ENCODE peak calls at places on chromosomes 11 and 22, in six cellular contexts. B is stimulated activated CD4-positive, alpha-beta T cell treated with anti-CD3 and anti-CD28 coated beads, Interleukin-1b, Interleukin-23, amount 100 ng/mL, for 24 hours; M is HFFc6; G is stimulated activated naive B cell treated with anti-CD40 and anti-IgM and Interleukin-4, amounts not matched to agents 10 μg/mL and 1 μg/mL and 100 μg/mL, for 72 hours; Y is neural progenitor cell; J is stimulated activated CD8-positive, alpha-beta memory T cell treated with anti-CD3 and anti-CD28 coated beads, Interleukin-4, amount 100 ng/mL, for 48 hours. C is an unnamed sample.

GRCh38 chr11:17563248-17563647 is 16.2 kb downstream of the OTOG start:
- DNase-seq in B (no peak), M (no peak), G (no peak), Y (peak; percentile 37), J (no peak), C (peak; percentile 19)

GRCh38 chr11:115179647-115180046 is 324.6 kb downstream of the CADM1 start:
- DNase-seq in B (no peak), M (no peak), G (no peak), Y (no peak), J (no peak), C (no peak)

GRCh38 chr22:26679003-26679629 is 21.7 kb downstream of the MIAT start:
- DNase-seq in B (peak; percentile 62), M (peak; percentile 71), G (peak; percentile 58), Y (peak; percentile 84), J (peak; percentile 84), C (peak; percentile 68)

GRCh38 chr11:98711011-98711410 is 309.7 kb upstream of the CNTN5 start:
- DNase-seq in B (no peak), M (no peak), G (no peak), Y (peak; percentile 15), J (no peak), C (no peak)

GRCh38 chr11:69915501-69916250 is 96.5 kb upstream of the FGF3 start:
- DNase-seq in B (peak; percentile 34), M (peak; percentile 55), G (no peak), Y (peak; percentile 90), J (peak; percentile 85), C (peak; percentile 81)

GRCh38 chr11:134282121-134283045 is 6.2 kb downstream of the GLB1L3 start:
- DNase-seq in B (no peak), M (no peak), G (no peak), Y (no peak), J (no peak), C (no peak)

GRCh38 chr11:12393691-12394090 is 16.3 kb downstream of the PARVA start:
- DNase-seq in B (no peak), M (no peak), G (no peak), Y (no peak), J (no peak), C (no peak)

GRCh38 chr22:42688241-42688913 is 32.3 kb downstream of the A4GALT start:
- DNase-seq in B (no peak), M (peak; percentile 86), G (no peak), Y (peak; percentile 58), J (no peak), C (peak; percentile 60)

GRCh38 chr22:28243539-28243938 is 324.5 kb upstream of the PITPNB start:
- DNase-seq in B (no peak), M (no peak), G (no peak), Y (no peak), J (no peak), C (no peak)

GRCh38 chr11:783581-784015 is 6.3 kb downstream of the CEND1 start:
- DNase-seq in B (no peak), M (peak; percentile 74), G (no peak), Y (peak; percentile 94), J (peak; percentile 39), C (no peak)

C was measured in A172.